ENCODE peak calls at places on chromosome 22, in ten cellular contexts. C, M, L, O, Z, V, D, B, G and F are unnamed samples. For H3K4me1, the result is how much of the 10 kb centered on the place peaks cover.

GRCh38 chr22:36467946-36468345 is 13.5 kb downstream of the TXN2 start:
- DNase-seq in C (no peak), M (no peak), L (peak), O (no peak), Z (peak), V (no peak), D (peak), B (peak), G (no peak), F (peak)

GRCh38 chr22:29377979-29378378 is 10.4 kb downstream of the AP1B1 start:
- DNase-seq in C (no peak), M (no peak), L (no peak), O (no peak), Z (no peak), V (no peak), D (no peak), B (no peak), G (peak), F (no peak)

GRCh38 chr22:36002861-36003260 is 25.8 kb downstream of the RBFOX2 start:
- DNase-seq in C (no peak), M (no peak), L (no peak), O (no peak), Z (no peak), V (no peak), D (no peak), B (no peak), G (no peak), F (no peak)

GRCh38 chr22:49209452-49210195 is 618.0 kb downstream of the BRD1 start:
- DNase-seq in C (no peak), M (no peak), L (no peak), O (no peak), Z (peak), V (no peak), D (peak), B (no peak), G (peak), F (no peak)

GRCh38 chr22:23204541-23205157 is 24.3 kb downstream of the BCR start:
- DNase-seq in C (no peak), M (peak), L (no peak), O (peak), Z (no peak), V (no peak), D (no peak), B (no peak), G (peak), F (peak)

GRCh38 chr22:49372111-49372529 is 455.6 kb downstream of the BRD1 start:
- DNase-seq in C (no peak), M (no peak), L (no peak), O (no peak), Z (no peak), V (no peak), D (no peak), B (no peak), G (no peak), F (no peak)

GRCh38 chr22:49033616-49034015 is 794.1 kb downstream of the BRD1 start:
- DNase-seq in C (no peak), M (no peak), L (no peak), O (no peak), Z (no peak), V (no peak), D (no peak), B (no peak), G (no peak), F (no peak)

GRCh38 chr22:45550891-45551290 is 48.2 kb downstream of the FBLN1 start:
- DNase-seq in C (no peak), M (no peak), L (no peak), O (no peak), Z (no peak), V (no peak), D (no peak), B (no peak), G (no peak), F (no peak)

GRCh38 chr22:48719978-48720661 is 1107.6 kb downstream of the BRD1 start:
- DNase-seq in C (no peak), M (no peak), L (no peak), O (no peak), Z (no peak), V (no peak), D (no peak), B (no peak), G (no peak), F (no peak)

GRCh38 chr22:36773935-36774334 is 2.0 kb downstream of the IFT27 start:
- DNase-seq in C (no peak), M (no peak), L (peak), O (no peak), Z (peak), V (no peak), D (no peak), B (peak), G (no peak), F (no peak)

GRCh38 chr22:44665115-44665514 is 36.9 kb upstream of the PRR5 start:
- DNase-seq in C (no peak), M (peak), L (peak), O (no peak), Z (no peak), V (no peak), D (no peak), B (no peak), G (no peak), F (no peak)

GRCh38 chr22:47599753-47600152 is 837.3 kb downstream of the TBC1D22A start:
- DNase-seq in C (no peak), M (no peak), L (no peak), O (no peak), Z (no peak), V (no peak), D (no peak), B (no peak), G (no peak), F (no peak)

GRCh38 chr22:36052505-36052941 is 23.9 kb upstream of the RBFOX2 start:
- DNase-seq in C (no peak), M (no peak), L (no peak), O (no peak), Z (peak), V (no peak), D (no peak), B (peak), G (no peak), F (no peak)

GRCh38 chr22:29093980-29094379 is 21.1 kb downstream of the KREMEN1 start:
- DNase-seq in C (no peak), M (peak), L (peak), O (no peak), Z (no peak), V (no peak), D (no peak), B (no peak), G (no peak), F (no peak)

GRCh38 chr22:33918676-33919590 is 1.3 kb downstream of the LARGE1 start:
- DNase-seq in C (no peak), M (no peak), L (peak), O (no peak), Z (no peak), V (no peak), D (no peak), B (peak), G (no peak), F (no peak)

GRCh38 chr22:33914699-33915098 is 5.6 kb downstream of the LARGE1 start:
- DNase-seq in C (no peak), M (no peak), L (no peak), O (no peak), Z (no peak), V (no peak), D (no peak), B (no peak), G (no peak), F (no peak)

GRCh38 chr22:33920927-33921575 is 775 bp upstream of the LARGE1 start:
- DNase-seq in C (peak), M (peak), L (peak), O (peak), Z (peak), V (peak), D (peak), B (peak), G (peak), F (peak)

GRCh38 chr22:33919591-33920501 is at the start of gene LARGE1:
- DNase-seq in C (no peak), M (peak), L (peak), O (peak), Z (peak), V (no peak), D (peak), B (peak), G (peak), F (peak)

GRCh38 chr22:33917744-33918406 is 2.4 kb downstream of the LARGE1 start:
- DNase-seq in C (no peak), M (no peak), L (no peak), O (no peak), Z (peak), V (no peak), D (peak), B (peak), G (no peak), F (no peak)
- H3K4me1 ChIP-seq in C (under half), M (under half), L (under half), O (under half), Z (under half), V (under half), D (under half), B (under half), G (under half), F (under half)

GRCh38 chr22:40491990-40492631 is 121.7 kb downstream of the SGSM3 start:
- DNase-seq in C (no peak), M (peak), L (peak), O (no peak), Z (no peak), V (no peak), D (no peak), B (peak), G (no peak), F (peak)
- H3K4me3 ChIP-seq in C (no peak), M (no peak), L (no peak), O (no peak), Z (no peak), V (no peak), D (no peak), B (no peak), G (no peak), F (peak)

GRCh38 chr22:43327039-43327438 is 16.1 kb downstream of the SCUBE1 start:
- DNase-seq in C (no peak), M (no peak), L (no peak), O (no peak), Z (no peak), V (no peak), D (no peak), B (no peak), G (no peak), F (no peak)
- H3K4me1 ChIP-seq in C (under half), M (under half), L (under half), O (under half), Z (under half), V (under half), D (under half), B (under half), G (under half), F (under half)

DNA sequence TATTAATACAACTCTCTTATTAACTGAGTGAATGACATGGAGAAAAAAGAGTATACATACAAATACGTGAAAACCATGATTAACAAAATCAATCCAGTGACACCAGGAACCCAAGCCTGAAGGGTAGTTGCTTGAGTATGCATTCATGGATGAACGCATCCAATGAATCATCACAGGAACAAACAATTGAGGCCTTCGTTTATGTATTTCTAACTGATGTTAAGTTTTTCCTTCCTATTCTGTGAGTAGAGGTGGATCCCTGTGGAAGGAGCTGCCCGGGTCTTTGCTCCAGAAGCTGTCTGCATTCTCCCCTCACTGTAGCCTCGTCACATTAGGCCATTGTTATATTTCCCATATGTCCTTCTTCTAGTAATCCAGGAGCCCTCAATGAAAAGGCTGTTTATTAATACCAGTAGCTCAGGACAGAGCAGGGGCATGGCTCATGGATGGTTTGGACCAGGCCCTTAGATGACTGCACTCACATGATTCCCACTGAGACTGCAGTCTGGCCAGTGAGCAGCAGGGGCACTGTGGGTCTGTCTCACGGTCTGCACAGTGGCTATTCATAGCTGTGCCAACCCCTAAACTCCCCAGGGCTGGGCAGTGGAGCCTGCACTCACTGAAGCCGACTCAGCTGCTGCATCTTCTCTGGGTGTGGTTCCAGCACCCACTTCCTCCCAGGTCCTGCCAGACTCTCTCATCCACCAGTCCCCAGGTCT is 128.1 kb upstream of the TOP3B start:
- DNase-seq in C (no peak), M (peak), L (peak), O (no peak), Z (peak), V (no peak), D (peak), B (peak), G (no peak), F (no peak)
- H3K4me3 ChIP-seq in C (no peak), M (no peak), L (no peak), O (no peak), Z (no peak), V (no peak), D (no peak), B (no peak), G (no peak), F (no peak)

DNA sequence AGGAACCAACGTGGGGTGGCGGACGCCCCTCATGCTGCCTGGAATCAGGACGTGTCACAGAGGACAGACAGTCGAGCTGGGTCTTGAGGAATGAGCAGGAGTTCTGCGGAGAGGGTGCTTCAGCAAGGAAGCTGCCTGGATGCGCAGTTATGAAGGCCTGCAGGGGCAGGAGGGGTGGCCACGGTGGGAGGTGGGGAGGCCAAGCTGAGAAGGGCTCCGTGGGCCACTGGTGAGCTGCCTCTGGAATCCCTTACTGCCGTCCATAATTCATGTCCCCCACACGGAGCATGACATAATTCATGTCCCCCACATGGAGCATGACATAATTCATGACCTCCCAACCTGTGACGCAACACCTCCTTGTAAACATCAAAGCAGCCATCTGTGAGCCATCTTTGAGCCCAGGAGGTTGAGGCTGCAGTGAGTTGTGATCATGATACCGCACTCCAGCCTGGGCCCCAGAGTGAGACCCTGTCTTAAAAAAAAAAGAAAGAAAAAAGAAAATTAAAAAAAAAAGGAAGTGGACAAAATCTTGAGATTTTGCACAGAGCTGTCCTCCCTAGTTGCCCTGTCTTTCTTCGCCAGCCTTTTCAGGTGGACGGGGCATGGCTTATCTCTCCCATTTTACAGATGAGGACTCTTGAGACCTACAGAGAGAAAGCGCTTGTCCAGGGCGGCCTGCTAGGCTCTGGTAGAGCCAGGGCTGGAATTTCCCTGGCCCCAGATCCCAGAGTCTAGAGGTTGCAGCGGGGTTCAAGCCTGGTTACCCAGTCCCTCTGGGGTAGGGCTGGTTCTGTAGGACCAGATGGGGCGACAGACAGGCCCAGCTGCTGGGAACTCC is 24.3 kb upstream of the PICK1 start:
- DNase-seq in C (no peak), M (no peak), L (peak), O (no peak), Z (peak), V (no peak), D (no peak), B (peak), G (no peak), F (no peak)
- H3K4me1 ChIP-seq in C (under half), M (under half), L (under half), O (under half), Z (under half), V (under half), D (under half), B (under half), G (under half), F (under half)

GRCh38 chr22:20017622-20017958 is 967 bp upstream of the ARVCF start:
- DNase-seq in C (no peak), M (no peak), L (no peak), O (peak), Z (no peak), V (no peak), D (no peak), B (no peak), G (no peak), F (no peak)
- H3K4me3 ChIP-seq in C (peak), M (peak), L (peak), O (no peak), Z (no peak), V (peak), D (no peak), B (no peak), G (peak), F (peak)

GRCh38 chr22:20533879-20534265 is 26.5 kb downstream of the MED15 start:
- DNase-seq in C (no peak), M (no peak), L (no peak), O (no peak), Z (no peak), V (no peak), D (no peak), B (no peak), G (no peak), F (no peak)
- H3K4me1 ChIP-seq in C (under half), M (half or more), L (under half), O (under half), Z (under half), V (under half), D (under half), B (under half), G (under half), F (under half)

GRCh38 chr22:50544078-50544745 is 1.5 kb upstream of the KLHDC7B start:
- DNase-seq in C (peak), M (peak), L (peak), O (no peak), Z (peak), V (peak), D (no peak), B (peak), G (peak), F (no peak)
- H3K4me3 ChIP-seq in C (peak), M (peak), L (no peak), O (no peak), Z (peak), V (peak), D (no peak), B (peak), G (peak), F (peak)

GRCh38 chr22:24485608-24486007 is 9.5 kb upstream of the UPB1 start:
- DNase-seq in C (no peak), M (peak), L (no peak), O (no peak), Z (peak), V (no peak), D (no peak), B (no peak), G (no peak), F (no peak)
- H3K4me1 ChIP-seq in C (under half), M (under half), L (under half), O (under half), Z (under half), V (under half), D (under half), B (under half), G (half or more), F (under half)

GRCh38 chr22:32476286-32476685 is 1.7 kb downstream of the FBXO7 start:
- DNase-seq in C (no peak), M (no peak), L (no peak), O (no peak), Z (no peak), V (no peak), D (no peak), B (no peak), G (no peak), F (no peak)

GRCh38 chr22:32476804-32477203 is 2.2 kb downstream of the FBXO7 start:
- DNase-seq in C (no peak), M (no peak), L (no peak), O (no peak), Z (no peak), V (no peak), D (no peak), B (no peak), G (no peak), F (no peak)

GRCh38 chr22:32478994-32479393 is 4.4 kb downstream of the FBXO7 start:
- DNase-seq in C (no peak), M (no peak), L (no peak), O (no peak), Z (no peak), V (no peak), D (no peak), B (peak), G (no peak), F (no peak)

GRCh38 chr22:32475428-32476010 is 908 bp downstream of the FBXO7 start:
- DNase-seq in C (no peak), M (peak), L (peak), O (peak), Z (peak), V (no peak), D (peak), B (no peak), G (peak), F (peak)

DNA sequence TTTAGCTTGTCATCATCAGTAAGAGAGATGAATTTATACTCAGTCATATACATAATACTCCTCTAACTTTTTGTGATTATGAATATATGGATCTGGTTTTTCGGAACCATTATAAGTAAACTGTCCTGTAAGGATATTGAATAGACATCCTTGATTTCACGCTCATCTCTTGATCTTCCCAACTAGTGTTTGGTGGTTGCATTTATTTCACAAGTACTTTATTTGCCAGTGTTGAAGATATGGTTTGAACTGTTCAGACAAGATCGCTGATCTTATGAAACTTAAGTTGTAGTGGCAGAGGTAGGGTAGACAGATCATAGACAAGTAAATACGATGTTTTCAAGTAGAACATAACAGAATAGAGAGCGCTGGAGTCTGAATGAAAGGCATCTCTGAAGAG is 3.0 kb downstream of the FBXO7 start:
- DNase-seq in C (no peak), M (no peak), L (no peak), O (no peak), Z (no peak), V (no peak), D (no peak), B (no peak), G (no peak), F (no peak)
- H3K4me3 ChIP-seq in C (peak), M (no peak), L (no peak), O (no peak), Z (no peak), V (no peak), D (no peak), B (no peak), G (peak), F (no peak)